ENCODE peak calls at places on chromosomes 2 and 18, in seven cellular contexts. One of them, this sample, is unnamed.

GRCh38 chr2:2590796-2591541 is 259.9 kb upstream of the MYT1L start:
- DNase-seq in Ammon's horn: peak
- DNase-seq in body of pancreas: no peak
- DNase-seq in NCI-H1092 treated with DMSO at 0.1 percent for 48 hours: peak
- DNase-seq in activated CD4-positive, alpha-beta T cell treated with anti-CD3 and anti-CD28 coated beads, Interleukin-2, amount 50 U/mL, for 24 hours: no peak
- DNase-seq in stimulated activated naive B cell treated with anti-CD40 and anti-IgM and Interleukin-4, amounts not matched to agents 10 μg/mL and 1 μg/mL and 100 μg/mL, for 72 hours: no peak
- DNase-seq in NCI-H524: peak
- DNase-seq in this sample: peak

GRCh38 chr18:46352520-46353250 is 248.5 kb downstream of the HAUS1 start:
- DNase-seq in Ammon's horn: no peak
- DNase-seq in body of pancreas: no peak
- DNase-seq in NCI-H1092 treated with DMSO at 0.1 percent for 48 hours: no peak
- DNase-seq in activated CD4-positive, alpha-beta T cell treated with anti-CD3 and anti-CD28 coated beads, Interleukin-2, amount 50 U/mL, for 24 hours: no peak
- DNase-seq in stimulated activated naive B cell treated with anti-CD40 and anti-IgM and Interleukin-4, amounts not matched to agents 10 μg/mL and 1 μg/mL and 100 μg/mL, for 72 hours: no peak
- DNase-seq in NCI-H524: no peak
- DNase-seq in this sample: no peak

GRCh38 chr2:12982149-12982584 is 265.4 kb downstream of the TRIB2 start:
- DNase-seq in Ammon's horn: no peak
- DNase-seq in body of pancreas: no peak
- DNase-seq in NCI-H1092 treated with DMSO at 0.1 percent for 48 hours: no peak
- DNase-seq in activated CD4-positive, alpha-beta T cell treated with anti-CD3 and anti-CD28 coated beads, Interleukin-2, amount 50 U/mL, for 24 hours: no peak
- DNase-seq in stimulated activated naive B cell treated with anti-CD40 and anti-IgM and Interleukin-4, amounts not matched to agents 10 μg/mL and 1 μg/mL and 100 μg/mL, for 72 hours: no peak
- DNase-seq in NCI-H524: no peak
- DNase-seq in this sample: no peak

GRCh38 chr18:32373995-32374394 is 96.7 kb downstream of the GAREM1 start:
- DNase-seq in Ammon's horn: no peak
- DNase-seq in body of pancreas: peak
- DNase-seq in NCI-H1092 treated with DMSO at 0.1 percent for 48 hours: peak
- DNase-seq in activated CD4-positive, alpha-beta T cell treated with anti-CD3 and anti-CD28 coated beads, Interleukin-2, amount 50 U/mL, for 24 hours: no peak
- DNase-seq in stimulated activated naive B cell treated with anti-CD40 and anti-IgM and Interleukin-4, amounts not matched to agents 10 μg/mL and 1 μg/mL and 100 μg/mL, for 72 hours: no peak
- DNase-seq in NCI-H524: peak
- DNase-seq in this sample: peak

GRCh38 chr18:76412818-76413565 is 82.0 kb downstream of the ZNF516 start:
- DNase-seq in Ammon's horn: no peak
- DNase-seq in body of pancreas: no peak
- DNase-seq in NCI-H1092 treated with DMSO at 0.1 percent for 48 hours: no peak
- DNase-seq in activated CD4-positive, alpha-beta T cell treated with anti-CD3 and anti-CD28 coated beads, Interleukin-2, amount 50 U/mL, for 24 hours: no peak
- DNase-seq in stimulated activated naive B cell treated with anti-CD40 and anti-IgM and Interleukin-4, amounts not matched to agents 10 μg/mL and 1 μg/mL and 100 μg/mL, for 72 hours: no peak
- DNase-seq in NCI-H524: no peak
- DNase-seq in this sample: no peak

GRCh38 chr2:95303191-95303914 is 6.2 kb downstream of the KCNIP3 start:
- DNase-seq in Ammon's horn: peak
- DNase-seq in body of pancreas: no peak
- DNase-seq in NCI-H1092 treated with DMSO at 0.1 percent for 48 hours: no peak
- DNase-seq in activated CD4-positive, alpha-beta T cell treated with anti-CD3 and anti-CD28 coated beads, Interleukin-2, amount 50 U/mL, for 24 hours: no peak
- DNase-seq in stimulated activated naive B cell treated with anti-CD40 and anti-IgM and Interleukin-4, amounts not matched to agents 10 μg/mL and 1 μg/mL and 100 μg/mL, for 72 hours: no peak
- DNase-seq in NCI-H524: peak
- DNase-seq in this sample: peak

GRCh38 chr2:79369127-79369526 is 143.7 kb upstream of the CTNNA2 start:
- DNase-seq in Ammon's horn: peak
- DNase-seq in body of pancreas: no peak
- DNase-seq in NCI-H1092 treated with DMSO at 0.1 percent for 48 hours: no peak
- DNase-seq in activated CD4-positive, alpha-beta T cell treated with anti-CD3 and anti-CD28 coated beads, Interleukin-2, amount 50 U/mL, for 24 hours: no peak
- DNase-seq in stimulated activated naive B cell treated with anti-CD40 and anti-IgM and Interleukin-4, amounts not matched to agents 10 μg/mL and 1 μg/mL and 100 μg/mL, for 72 hours: no peak
- DNase-seq in NCI-H524: no peak
- DNase-seq in this sample: no peak

GRCh38 chr2:129892360-129892759 is 87.1 kb upstream of the RAB6C start:
- DNase-seq in Ammon's horn: no peak
- DNase-seq in body of pancreas: no peak
- DNase-seq in NCI-H1092 treated with DMSO at 0.1 percent for 48 hours: no peak
- DNase-seq in activated CD4-positive, alpha-beta T cell treated with anti-CD3 and anti-CD28 coated beads, Interleukin-2, amount 50 U/mL, for 24 hours: no peak
- DNase-seq in stimulated activated naive B cell treated with anti-CD40 and anti-IgM and Interleukin-4, amounts not matched to agents 10 μg/mL and 1 μg/mL and 100 μg/mL, for 72 hours: no peak
- DNase-seq in NCI-H524: no peak
- DNase-seq in this sample: no peak

GRCh38 chr2:160199683-160200389 is at the start of gene ITGB6:
- DNase-seq in Ammon's horn: no peak
- DNase-seq in body of pancreas: no peak
- DNase-seq in NCI-H1092 treated with DMSO at 0.1 percent for 48 hours: no peak
- DNase-seq in activated CD4-positive, alpha-beta T cell treated with anti-CD3 and anti-CD28 coated beads, Interleukin-2, amount 50 U/mL, for 24 hours: no peak
- DNase-seq in stimulated activated naive B cell treated with anti-CD40 and anti-IgM and Interleukin-4, amounts not matched to agents 10 μg/mL and 1 μg/mL and 100 μg/mL, for 72 hours: no peak
- DNase-seq in NCI-H524: no peak
- DNase-seq in this sample: no peak

GRCh38 chr2:87996570-87996969 is 19.8 kb downstream of the RNU2-63P start:
- DNase-seq in Ammon's horn: peak
- DNase-seq in body of pancreas: no peak
- DNase-seq in NCI-H1092 treated with DMSO at 0.1 percent for 48 hours: no peak
- DNase-seq in activated CD4-positive, alpha-beta T cell treated with anti-CD3 and anti-CD28 coated beads, Interleukin-2, amount 50 U/mL, for 24 hours: no peak
- DNase-seq in stimulated activated naive B cell treated with anti-CD40 and anti-IgM and Interleukin-4, amounts not matched to agents 10 μg/mL and 1 μg/mL and 100 μg/mL, for 72 hours: no peak
- DNase-seq in NCI-H524: no peak
- DNase-seq in this sample: no peak

GRCh38 chr18:80241919-80242777 is 5.2 kb downstream of the PARD6G start:
- DNase-seq in Ammon's horn: no peak
- DNase-seq in body of pancreas: no peak
- DNase-seq in NCI-H1092 treated with DMSO at 0.1 percent for 48 hours: no peak
- DNase-seq in activated CD4-positive, alpha-beta T cell treated with anti-CD3 and anti-CD28 coated beads, Interleukin-2, amount 50 U/mL, for 24 hours: no peak
- DNase-seq in stimulated activated naive B cell treated with anti-CD40 and anti-IgM and Interleukin-4, amounts not matched to agents 10 μg/mL and 1 μg/mL and 100 μg/mL, for 72 hours: no peak
- DNase-seq in NCI-H524: no peak
- DNase-seq in this sample: no peak

GRCh38 chr2:46885376-46885775 is 30.2 kb downstream of the MCFD2 start:
- DNase-seq in Ammon's horn: no peak
- DNase-seq in body of pancreas: no peak
- DNase-seq in NCI-H1092 treated with DMSO at 0.1 percent for 48 hours: no peak
- DNase-seq in activated CD4-positive, alpha-beta T cell treated with anti-CD3 and anti-CD28 coated beads, Interleukin-2, amount 50 U/mL, for 24 hours: no peak
- DNase-seq in stimulated activated naive B cell treated with anti-CD40 and anti-IgM and Interleukin-4, amounts not matched to agents 10 μg/mL and 1 μg/mL and 100 μg/mL, for 72 hours: no peak
- DNase-seq in NCI-H524: no peak
- DNase-seq in this sample: no peak

GRCh38 chr18:13435596-13436333 is 217.2 kb downstream of the LDLRAD4 start:
- DNase-seq in Ammon's horn: no peak
- DNase-seq in body of pancreas: no peak
- DNase-seq in NCI-H1092 treated with DMSO at 0.1 percent for 48 hours: no peak
- DNase-seq in activated CD4-positive, alpha-beta T cell treated with anti-CD3 and anti-CD28 coated beads, Interleukin-2, amount 50 U/mL, for 24 hours: no peak
- DNase-seq in stimulated activated naive B cell treated with anti-CD40 and anti-IgM and Interleukin-4, amounts not matched to agents 10 μg/mL and 1 μg/mL and 100 μg/mL, for 72 hours: no peak
- DNase-seq in NCI-H524: no peak
- DNase-seq in this sample: no peak

GRCh38 chr18:29147944-29148343 is 971.0 kb upstream of the CDH2 start:
- DNase-seq in Ammon's horn: no peak
- DNase-seq in body of pancreas: no peak
- DNase-seq in NCI-H1092 treated with DMSO at 0.1 percent for 48 hours: no peak
- DNase-seq in activated CD4-positive, alpha-beta T cell treated with anti-CD3 and anti-CD28 coated beads, Interleukin-2, amount 50 U/mL, for 24 hours: no peak
- DNase-seq in stimulated activated naive B cell treated with anti-CD40 and anti-IgM and Interleukin-4, amounts not matched to agents 10 μg/mL and 1 μg/mL and 100 μg/mL, for 72 hours: no peak
- DNase-seq in NCI-H524: peak
- DNase-seq in this sample: peak

GRCh38 chr2:241373449-241373848 is 17.4 kb downstream of the FARP2 start:
- DNase-seq in Ammon's horn: no peak
- DNase-seq in body of pancreas: no peak
- DNase-seq in NCI-H1092 treated with DMSO at 0.1 percent for 48 hours: no peak
- DNase-seq in activated CD4-positive, alpha-beta T cell treated with anti-CD3 and anti-CD28 coated beads, Interleukin-2, amount 50 U/mL, for 24 hours: no peak
- DNase-seq in stimulated activated naive B cell treated with anti-CD40 and anti-IgM and Interleukin-4, amounts not matched to agents 10 μg/mL and 1 μg/mL and 100 μg/mL, for 72 hours: no peak
- DNase-seq in NCI-H524: peak
- DNase-seq in this sample: peak

GRCh38 chr2:94956797-94957391 is 68.6 kb upstream of the MAL start:
- DNase-seq in Ammon's horn: peak
- DNase-seq in body of pancreas: peak
- DNase-seq in NCI-H1092 treated with DMSO at 0.1 percent for 48 hours: peak
- DNase-seq in activated CD4-positive, alpha-beta T cell treated with anti-CD3 and anti-CD28 coated beads, Interleukin-2, amount 50 U/mL, for 24 hours: peak
- DNase-seq in stimulated activated naive B cell treated with anti-CD40 and anti-IgM and Interleukin-4, amounts not matched to agents 10 μg/mL and 1 μg/mL and 100 μg/mL, for 72 hours: no peak
- DNase-seq in NCI-H524: peak
- DNase-seq in this sample: peak

GRCh38 chr2:175205523-175205922 is 24.0 kb upstream of the ATP5MC3 start:
- DNase-seq in Ammon's horn: no peak
- DNase-seq in body of pancreas: no peak
- DNase-seq in NCI-H1092 treated with DMSO at 0.1 percent for 48 hours: no peak
- DNase-seq in activated CD4-positive, alpha-beta T cell treated with anti-CD3 and anti-CD28 coated beads, Interleukin-2, amount 50 U/mL, for 24 hours: no peak
- DNase-seq in stimulated activated naive B cell treated with anti-CD40 and anti-IgM and Interleukin-4, amounts not matched to agents 10 μg/mL and 1 μg/mL and 100 μg/mL, for 72 hours: no peak
- DNase-seq in NCI-H524: no peak
- DNase-seq in this sample: no peak

GRCh38 chr18:59634096-59634495 is 63.1 kb downstream of the CCBE1 start:
- DNase-seq in Ammon's horn: no peak
- DNase-seq in body of pancreas: no peak
- DNase-seq in NCI-H1092 treated with DMSO at 0.1 percent for 48 hours: no peak
- DNase-seq in activated CD4-positive, alpha-beta T cell treated with anti-CD3 and anti-CD28 coated beads, Interleukin-2, amount 50 U/mL, for 24 hours: no peak
- DNase-seq in stimulated activated naive B cell treated with anti-CD40 and anti-IgM and Interleukin-4, amounts not matched to agents 10 μg/mL and 1 μg/mL and 100 μg/mL, for 72 hours: no peak
- DNase-seq in NCI-H524: no peak
- DNase-seq in this sample: no peak

GRCh38 chr18:23238152-23238531 is 102.9 kb downstream of the CABLES1 start:
- DNase-seq in Ammon's horn: no peak
- DNase-seq in body of pancreas: no peak
- DNase-seq in NCI-H1092 treated with DMSO at 0.1 percent for 48 hours: no peak
- DNase-seq in activated CD4-positive, alpha-beta T cell treated with anti-CD3 and anti-CD28 coated beads, Interleukin-2, amount 50 U/mL, for 24 hours: no peak
- DNase-seq in stimulated activated naive B cell treated with anti-CD40 and anti-IgM and Interleukin-4, amounts not matched to agents 10 μg/mL and 1 μg/mL and 100 μg/mL, for 72 hours: no peak
- DNase-seq in NCI-H524: no peak
- DNase-seq in this sample: no peak

GRCh38 chr2:225765845-225766244 is 366.3 kb downstream of the NYAP2 start:
- DNase-seq in Ammon's horn: no peak
- DNase-seq in body of pancreas: no peak
- DNase-seq in NCI-H1092 treated with DMSO at 0.1 percent for 48 hours: no peak
- DNase-seq in activated CD4-positive, alpha-beta T cell treated with anti-CD3 and anti-CD28 coated beads, Interleukin-2, amount 50 U/mL, for 24 hours: no peak
- DNase-seq in stimulated activated naive B cell treated with anti-CD40 and anti-IgM and Interleukin-4, amounts not matched to agents 10 μg/mL and 1 μg/mL and 100 μg/mL, for 72 hours: no peak
- DNase-seq in NCI-H524: no peak
- DNase-seq in this sample: no peak

GRCh38 chr2:202704248-202704647 is 69.5 kb downstream of the FAM117B start:
- DNase-seq in Ammon's horn: no peak
- DNase-seq in body of pancreas: no peak
- DNase-seq in NCI-H1092 treated with DMSO at 0.1 percent for 48 hours: no peak
- DNase-seq in activated CD4-positive, alpha-beta T cell treated with anti-CD3 and anti-CD28 coated beads, Interleukin-2, amount 50 U/mL, for 24 hours: no peak
- DNase-seq in stimulated activated naive B cell treated with anti-CD40 and anti-IgM and Interleukin-4, amounts not matched to agents 10 μg/mL and 1 μg/mL and 100 μg/mL, for 72 hours: no peak
- DNase-seq in NCI-H524: no peak
- DNase-seq in this sample: no peak

GRCh38 chr2:183037660-183038340 is 457 bp downstream of the NCKAP1 start:
- DNase-seq in Ammon's horn: peak
- DNase-seq in body of pancreas: no peak
- DNase-seq in NCI-H1092 treated with DMSO at 0.1 percent for 48 hours: no peak
- DNase-seq in activated CD4-positive, alpha-beta T cell treated with anti-CD3 and anti-CD28 coated beads, Interleukin-2, amount 50 U/mL, for 24 hours: peak
- DNase-seq in stimulated activated naive B cell treated with anti-CD40 and anti-IgM and Interleukin-4, amounts not matched to agents 10 μg/mL and 1 μg/mL and 100 μg/mL, for 72 hours: no peak
- DNase-seq in NCI-H524: peak
- DNase-seq in this sample: no peak

GRCh38 chr18:31445908-31446307 is 1.6 kb upstream of the DSG3 start:
- DNase-seq in Ammon's horn: no peak
- DNase-seq in body of pancreas: no peak
- DNase-seq in NCI-H1092 treated with DMSO at 0.1 percent for 48 hours: no peak
- DNase-seq in activated CD4-positive, alpha-beta T cell treated with anti-CD3 and anti-CD28 coated beads, Interleukin-2, amount 50 U/mL, for 24 hours: no peak
- DNase-seq in stimulated activated naive B cell treated with anti-CD40 and anti-IgM and Interleukin-4, amounts not matched to agents 10 μg/mL and 1 μg/mL and 100 μg/mL, for 72 hours: no peak
- DNase-seq in NCI-H524: no peak
- DNase-seq in this sample: no peak

GRCh38 chr2:151534001-151534400 is 124.3 kb downstream of the RIF1 start:
- DNase-seq in Ammon's horn: no peak
- DNase-seq in body of pancreas: no peak
- DNase-seq in NCI-H1092 treated with DMSO at 0.1 percent for 48 hours: no peak
- DNase-seq in activated CD4-positive, alpha-beta T cell treated with anti-CD3 and anti-CD28 coated beads, Interleukin-2, amount 50 U/mL, for 24 hours: no peak
- DNase-seq in stimulated activated naive B cell treated with anti-CD40 and anti-IgM and Interleukin-4, amounts not matched to agents 10 μg/mL and 1 μg/mL and 100 μg/mL, for 72 hours: no peak
- DNase-seq in NCI-H524: no peak
- DNase-seq in this sample: no peak

GRCh38 chr2:47653909-47654789 is 128.8 kb upstream of the MSH6 start:
- DNase-seq in Ammon's horn: peak
- DNase-seq in body of pancreas: peak
- DNase-seq in NCI-H1092 treated with DMSO at 0.1 percent for 48 hours: peak
- DNase-seq in activated CD4-positive, alpha-beta T cell treated with anti-CD3 and anti-CD28 coated beads, Interleukin-2, amount 50 U/mL, for 24 hours: no peak
- DNase-seq in stimulated activated naive B cell treated with anti-CD40 and anti-IgM and Interleukin-4, amounts not matched to agents 10 μg/mL and 1 μg/mL and 100 μg/mL, for 72 hours: no peak
- DNase-seq in NCI-H524: no peak
- DNase-seq in this sample: no peak

GRCh38 chr2:27298391-27299080 is 9.7 kb downstream of the UCN start:
- DNase-seq in Ammon's horn: no peak
- DNase-seq in body of pancreas: no peak
- DNase-seq in NCI-H1092 treated with DMSO at 0.1 percent for 48 hours: no peak
- DNase-seq in activated CD4-positive, alpha-beta T cell treated with anti-CD3 and anti-CD28 coated beads, Interleukin-2, amount 50 U/mL, for 24 hours: no peak
- DNase-seq in stimulated activated naive B cell treated with anti-CD40 and anti-IgM and Interleukin-4, amounts not matched to agents 10 μg/mL and 1 μg/mL and 100 μg/mL, for 72 hours: no peak
- DNase-seq in NCI-H524: no peak
- DNase-seq in this sample: no peak

GRCh38 chr2:64666810-64667438 is 13.2 kb upstream of the SERTAD2 start:
- DNase-seq in Ammon's horn: no peak
- DNase-seq in body of pancreas: no peak
- DNase-seq in NCI-H1092 treated with DMSO at 0.1 percent for 48 hours: no peak
- DNase-seq in activated CD4-positive, alpha-beta T cell treated with anti-CD3 and anti-CD28 coated beads, Interleukin-2, amount 50 U/mL, for 24 hours: no peak
- DNase-seq in stimulated activated naive B cell treated with anti-CD40 and anti-IgM and Interleukin-4, amounts not matched to agents 10 μg/mL and 1 μg/mL and 100 μg/mL, for 72 hours: no peak
- DNase-seq in NCI-H524: no peak
- DNase-seq in this sample: no peak

GRCh38 chr2:11254100-11254536 is 90.3 kb downstream of the ROCK2 start:
- DNase-seq in Ammon's horn: no peak
- DNase-seq in body of pancreas: no peak
- DNase-seq in NCI-H1092 treated with DMSO at 0.1 percent for 48 hours: no peak
- DNase-seq in activated CD4-positive, alpha-beta T cell treated with anti-CD3 and anti-CD28 coated beads, Interleukin-2, amount 50 U/mL, for 24 hours: no peak
- DNase-seq in stimulated activated naive B cell treated with anti-CD40 and anti-IgM and Interleukin-4, amounts not matched to agents 10 μg/mL and 1 μg/mL and 100 μg/mL, for 72 hours: no peak
- DNase-seq in NCI-H524: no peak
- DNase-seq in this sample: no peak

GRCh38 chr2:20650880-20651730 is at the start of gene HS1BP3:
- DNase-seq in Ammon's horn: peak
- DNase-seq in body of pancreas: peak
- DNase-seq in NCI-H1092 treated with DMSO at 0.1 percent for 48 hours: peak
- DNase-seq in activated CD4-positive, alpha-beta T cell treated with anti-CD3 and anti-CD28 coated beads, Interleukin-2, amount 50 U/mL, for 24 hours: peak
- DNase-seq in stimulated activated naive B cell treated with anti-CD40 and anti-IgM and Interleukin-4, amounts not matched to agents 10 μg/mL and 1 μg/mL and 100 μg/mL, for 72 hours: peak
- DNase-seq in NCI-H524: peak
- DNase-seq in this sample: peak

GRCh38 chr2:199819746-199820145 is 31.2 kb downstream of the FTCDNL1 start:
- DNase-seq in Ammon's horn: no peak
- DNase-seq in body of pancreas: no peak
- DNase-seq in NCI-H1092 treated with DMSO at 0.1 percent for 48 hours: no peak
- DNase-seq in activated CD4-positive, alpha-beta T cell treated with anti-CD3 and anti-CD28 coated beads, Interleukin-2, amount 50 U/mL, for 24 hours: no peak
- DNase-seq in stimulated activated naive B cell treated with anti-CD40 and anti-IgM and Interleukin-4, amounts not matched to agents 10 μg/mL and 1 μg/mL and 100 μg/mL, for 72 hours: no peak
- DNase-seq in NCI-H524: no peak
- DNase-seq in this sample: no peak

This sample was measured in NCI-H1694.